ENCODE peak calls at places on chromosomes 7 and 10, in six cellular contexts. One of them, this sample, is unnamed.
A peak's percentile ranks its signal among the peaks of the same experiment; 100 is the strongest.

GRCh38 chr7:89311886-89312285 is 516.3 kb upstream of the TEX47 start:
- DNase-seq in dorsolateral prefrontal cortex: no peak
- DNase-seq in stimulated activated CD4-positive, alpha-beta T cell treated with anti-CD3 and anti-CD28 coated beads, Interleukin-4, amount 100 ng/mL, for 48 hours: no peak
- DNase-seq in AG10803: no peak
- DNase-seq in activated CD4-positive, alpha-beta T cell treated with anti-CD3 and anti-CD28 coated beads, Interleukin-2, amount 10 ng/mL, durations not matched to agents 7 days and 5 days: no peak
- DNase-seq in activated T-cell treated with anti-CD3 and anti-CD28 coated beads for 1 hour: no peak
- DNase-seq in this sample: no peak

GRCh38 chr7:30470783-30471182 is 7.8 kb downstream of the NOD1 start:
- DNase-seq in activated CD4-positive, alpha-beta T cell treated with anti-CD3 and anti-CD28 coated beads, Interleukin-2, amount 10 ng/mL, durations not matched to agents 7 days and 5 days: no peak
- DNase-seq in dorsolateral prefrontal cortex: no peak
- DNase-seq in activated T-cell treated with anti-CD3 and anti-CD28 coated beads for 1 hour: no peak
- DNase-seq in stimulated activated CD4-positive, alpha-beta T cell treated with anti-CD3 and anti-CD28 coated beads, Interleukin-4, amount 100 ng/mL, for 48 hours: no peak
- DNase-seq in AG10803: peak; percentile 86
- DNase-seq in this sample: no peak

GRCh38 chr7:351256-351655 is 61.3 kb downstream of the FOXL3 start:
- DNase-seq in stimulated activated CD4-positive, alpha-beta T cell treated with anti-CD3 and anti-CD28 coated beads, Interleukin-4, amount 100 ng/mL, for 48 hours: peak; percentile 43
- DNase-seq in activated T-cell treated with anti-CD3 and anti-CD28 coated beads for 1 hour: peak; percentile 55
- DNase-seq in dorsolateral prefrontal cortex: no peak
- DNase-seq in AG10803: no peak
- DNase-seq in activated CD4-positive, alpha-beta T cell treated with anti-CD3 and anti-CD28 coated beads, Interleukin-2, amount 10 ng/mL, durations not matched to agents 7 days and 5 days: peak; percentile 79
- DNase-seq in this sample: peak; percentile 62

GRCh38 chr7:130959743-130960207 is 225.8 kb upstream of the KLF14 start:
- DNase-seq in dorsolateral prefrontal cortex: no peak
- DNase-seq in activated CD4-positive, alpha-beta T cell treated with anti-CD3 and anti-CD28 coated beads, Interleukin-2, amount 10 ng/mL, durations not matched to agents 7 days and 5 days: peak; percentile 70
- DNase-seq in stimulated activated CD4-positive, alpha-beta T cell treated with anti-CD3 and anti-CD28 coated beads, Interleukin-4, amount 100 ng/mL, for 48 hours: no peak
- DNase-seq in activated T-cell treated with anti-CD3 and anti-CD28 coated beads for 1 hour: no peak
- DNase-seq in AG10803: peak; percentile 90
- DNase-seq in this sample: no peak

GRCh38 chr10:67923551-67923950 is 39.1 kb downstream of the SIRT1 start:
- DNase-seq in dorsolateral prefrontal cortex: no peak
- DNase-seq in activated CD4-positive, alpha-beta T cell treated with anti-CD3 and anti-CD28 coated beads, Interleukin-2, amount 10 ng/mL, durations not matched to agents 7 days and 5 days: no peak
- DNase-seq in AG10803: peak; percentile 56
- DNase-seq in activated T-cell treated with anti-CD3 and anti-CD28 coated beads for 1 hour: no peak
- DNase-seq in stimulated activated CD4-positive, alpha-beta T cell treated with anti-CD3 and anti-CD28 coated beads, Interleukin-4, amount 100 ng/mL, for 48 hours: no peak
- DNase-seq in this sample: no peak

GRCh38 chr7:138072726-138073125 is 3.5 kb upstream of the AKR1D1 start:
- DNase-seq in AG10803: no peak
- DNase-seq in activated CD4-positive, alpha-beta T cell treated with anti-CD3 and anti-CD28 coated beads, Interleukin-2, amount 10 ng/mL, durations not matched to agents 7 days and 5 days: no peak
- DNase-seq in stimulated activated CD4-positive, alpha-beta T cell treated with anti-CD3 and anti-CD28 coated beads, Interleukin-4, amount 100 ng/mL, for 48 hours: no peak
- DNase-seq in activated T-cell treated with anti-CD3 and anti-CD28 coated beads for 1 hour: no peak
- DNase-seq in dorsolateral prefrontal cortex: no peak
- DNase-seq in this sample: no peak

GRCh38 chr10:122307669-122308486 is 36.8 kb downstream of the BTBD16 start:
- DNase-seq in AG10803: peak; percentile 94
- DNase-seq in activated T-cell treated with anti-CD3 and anti-CD28 coated beads for 1 hour: no peak
- DNase-seq in dorsolateral prefrontal cortex: no peak
- DNase-seq in stimulated activated CD4-positive, alpha-beta T cell treated with anti-CD3 and anti-CD28 coated beads, Interleukin-4, amount 100 ng/mL, for 48 hours: no peak
- DNase-seq in activated CD4-positive, alpha-beta T cell treated with anti-CD3 and anti-CD28 coated beads, Interleukin-2, amount 10 ng/mL, durations not matched to agents 7 days and 5 days: no peak
- DNase-seq in this sample: no peak

GRCh38 chr10:113133497-113133896 is 183.4 kb downstream of the TCF7L2 start:
- DNase-seq in AG10803: peak; percentile 93
- DNase-seq in activated T-cell treated with anti-CD3 and anti-CD28 coated beads for 1 hour: no peak
- DNase-seq in activated CD4-positive, alpha-beta T cell treated with anti-CD3 and anti-CD28 coated beads, Interleukin-2, amount 10 ng/mL, durations not matched to agents 7 days and 5 days: no peak
- DNase-seq in dorsolateral prefrontal cortex: no peak
- DNase-seq in stimulated activated CD4-positive, alpha-beta T cell treated with anti-CD3 and anti-CD28 coated beads, Interleukin-4, amount 100 ng/mL, for 48 hours: no peak
- DNase-seq in this sample: no peak

GRCh38 chr7:29163854-29164253 is 17.5 kb upstream of the CPVL start:
- DNase-seq in activated T-cell treated with anti-CD3 and anti-CD28 coated beads for 1 hour: no peak
- DNase-seq in activated CD4-positive, alpha-beta T cell treated with anti-CD3 and anti-CD28 coated beads, Interleukin-2, amount 10 ng/mL, durations not matched to agents 7 days and 5 days: no peak
- DNase-seq in dorsolateral prefrontal cortex: no peak
- DNase-seq in AG10803: no peak
- DNase-seq in stimulated activated CD4-positive, alpha-beta T cell treated with anti-CD3 and anti-CD28 coated beads, Interleukin-4, amount 100 ng/mL, for 48 hours: no peak
- DNase-seq in this sample: no peak

GRCh38 chr10:10044959-10045764 is 972.5 kb upstream of the CELF2 start:
- DNase-seq in activated T-cell treated with anti-CD3 and anti-CD28 coated beads for 1 hour: no peak
- DNase-seq in activated CD4-positive, alpha-beta T cell treated with anti-CD3 and anti-CD28 coated beads, Interleukin-2, amount 10 ng/mL, durations not matched to agents 7 days and 5 days: no peak
- DNase-seq in AG10803: no peak
- DNase-seq in stimulated activated CD4-positive, alpha-beta T cell treated with anti-CD3 and anti-CD28 coated beads, Interleukin-4, amount 100 ng/mL, for 48 hours: no peak
- DNase-seq in dorsolateral prefrontal cortex: no peak
- DNase-seq in this sample: no peak

This sample was measured in naive thymus-derived CD8-positive, alpha-beta T cell.